ENCODE peak calls at places on chromosomes 12 and 14, in nine cellular contexts. V is breast epithelium, A is psoas muscle, K is left ventricle myocardium inferior, L is Caco-2, M is OCI-LY7, I is stomach, G is Peyer's patch, P is neural progenitor cell. J is an unnamed sample. For H3K36me3 and H3K4me1, the result is how much of the 10 kb centered on the place peaks cover.

GRCh38 chr12:93050026-93050747 is 121.1 kb upstream of the EEA1 start:
- DNase-seq in I (no peak), G (no peak), V (no peak), A (no peak), K (no peak), P (no peak), M (no peak), L (no peak), J (no peak)

GRCh38 chr14:104795781-104796681 is 483 bp upstream of the AKT1 start:
- DNase-seq in L (peak), V (no peak), P (no peak), A (peak), K (peak), M (peak), G (peak), I (peak), J (peak)

GRCh38 chr12:12716151-12716844 is 870 bp upstream of the CDKN1B start:
- DNase-seq in V (no peak), I (no peak), L (peak), G (no peak), A (no peak), M (no peak), P (no peak), K (no peak), J (no peak)

GRCh38 chr14:64465208-64465821 is at the start of gene AKAP5:
- DNase-seq in G (peak), L (peak), V (no peak), I (peak), A (peak), P (peak), M (peak), K (peak), J (peak)

GRCh38 chr12:94020335-94020734 is 128.0 kb upstream of the PLXNC1 start:
- DNase-seq in A (no peak), V (no peak), I (no peak), K (no peak), P (no peak), G (no peak), L (no peak), M (no peak), J (no peak)

GRCh38 chr12:96907681-96908163 is 665 bp downstream of the NEDD1 start:
- DNase-seq in P (peak), I (no peak), K (no peak), L (peak), V (no peak), G (peak), M (peak), A (no peak), J (no peak)

GRCh38 chr12:113478351-113479011 is 6.8 kb upstream of the LHX5 start:
- DNase-seq in K (no peak), L (no peak), I (no peak), V (no peak), P (peak), M (no peak), G (no peak), A (no peak), J (no peak)

GRCh38 chr14:90844321-90844720 is 28.1 kb upstream of the TTC7B start:
- DNase-seq in P (no peak), V (no peak), A (no peak), M (no peak), I (no peak), L (no peak), K (no peak), G (no peak), J (no peak)

GRCh38 chr14:97180304-97181200 is 383.4 kb downstream of the VRK1 start:
- DNase-seq in V (no peak), I (no peak), G (no peak), L (no peak), A (no peak), P (no peak), M (no peak), K (no peak), J (no peak)

GRCh38 chr14:61147898-61148549 is 133.1 kb downstream of the TMEM30B start:
- DNase-seq in G (no peak), M (no peak), L (no peak), P (peak), K (no peak), I (no peak), V (peak), A (peak), J (peak)

GRCh38 chr12:30926243-30927209 is at the start of gene TSPAN11:
- DNase-seq in I (no peak), A (peak), P (peak), M (no peak), G (no peak), V (no peak), K (peak), L (no peak), J (peak)

GRCh38 chr12:122486805-122487426 is 13.8 kb downstream of the ZCCHC8 start:
- DNase-seq in A (no peak), M (no peak), V (no peak), G (no peak), K (no peak), I (no peak), L (no peak), P (no peak), J (no peak)
- H3K36me3 ChIP-seq in A (half or more), M (half or more), V (under half), G (under half), K (half or more), I (half or more), L (under half), P (under half), J (half or more)

GRCh38 chr14:103543140-103543539 is 14.1 kb downstream of the TRMT61A start:
- DNase-seq in K (no peak), I (no peak), V (no peak), A (peak), L (no peak), P (no peak), G (no peak), M (no peak), J (no peak)

GRCh38 chr14:103540816-103541493 is 12.0 kb downstream of the TRMT61A start:
- DNase-seq in V (peak), K (no peak), G (no peak), M (no peak), I (no peak), P (no peak), A (peak), L (no peak), J (no peak)

GRCh38 chr14:103541494-103541943 is 12.5 kb downstream of the TRMT61A start:
- DNase-seq in K (no peak), M (no peak), I (no peak), L (no peak), P (no peak), V (no peak), G (no peak), A (peak), J (no peak)

GRCh38 chr14:103542545-103543088 is 13.6 kb downstream of the TRMT61A start:
- DNase-seq in G (no peak), M (no peak), P (peak), K (peak), I (peak), L (no peak), V (no peak), A (peak), J (peak)

DNA sequence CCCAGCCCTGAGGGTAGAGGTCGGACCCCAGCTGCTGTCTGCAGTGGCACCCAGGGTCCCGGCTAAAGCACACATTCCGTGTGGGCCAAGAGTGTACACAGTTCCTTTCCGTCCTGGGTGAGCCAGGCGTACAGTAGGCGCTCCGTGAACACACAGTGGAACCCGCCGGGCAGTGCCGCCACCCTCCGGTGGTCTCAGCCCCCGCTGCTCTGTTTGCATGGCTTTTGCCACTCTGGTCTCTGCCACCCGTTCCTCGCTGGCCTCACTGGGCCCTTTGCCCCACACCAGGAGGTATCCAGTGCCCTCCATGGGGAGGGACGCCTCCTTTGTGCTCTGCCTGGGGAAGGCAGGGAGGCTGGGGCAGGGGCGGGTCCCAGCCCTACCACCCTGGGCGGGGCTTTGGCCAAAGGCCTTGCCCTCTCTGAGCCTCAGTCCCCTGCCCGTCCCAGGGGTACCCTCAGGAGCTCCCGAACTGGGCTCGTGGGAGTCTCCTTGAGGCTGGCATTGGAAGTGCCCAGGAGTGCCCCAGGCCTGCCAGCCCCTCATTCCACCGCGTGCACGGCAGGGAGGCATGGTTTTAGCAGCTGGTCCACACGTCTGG is 13.0 kb downstream of the TRMT61A start:
- DNase-seq in P (peak), A (peak), G (no peak), L (no peak), V (no peak), I (no peak), M (no peak), K (no peak), J (no peak)
- TF ChIP-seq CTCF in P (peak), A (no peak), G (no peak), L (no peak), V (no peak), I (no peak), M (no peak), K (no peak), J (no peak)

GRCh38 chr14:24299255-24300191 is at the start of the genes DHRS1 and NOP9:
- DNase-seq in V (peak), G (peak), P (peak), I (peak), A (peak), L (peak), K (peak), M (peak), J (peak)
- H3K4me1 ChIP-seq in V (under half), G (under half), P (under half), I (under half), A (under half), L (under half), K (under half), M (under half), J (under half)

GRCh38 chr12:78746001-78746400 is 118.6 kb upstream of the SYT1 start:
- DNase-seq in K (no peak), V (no peak), M (no peak), A (no peak), P (no peak), G (no peak), L (no peak), I (no peak), J (no peak)
- H3K36me3 ChIP-seq in K (under half), V (under half), M (under half), A (under half), P (under half), G (under half), L (under half), I (under half), J (under half)

GRCh38 chr12:98808243-98808895 is 163.3 kb downstream of the APAF1 start:
- DNase-seq in V (no peak), I (no peak), P (no peak), M (no peak), A (no peak), K (no peak), L (peak), G (no peak), J (no peak)

GRCh38 chr12:98799822-98800221 is 154.7 kb downstream of the APAF1 start:
- DNase-seq in G (no peak), I (no peak), M (no peak), K (no peak), P (no peak), L (no peak), V (no peak), A (no peak), J (no peak)

GRCh38 chr12:98799411-98799810 is 154.3 kb downstream of the APAF1 start:
- DNase-seq in A (no peak), V (no peak), G (no peak), K (no peak), I (no peak), P (no peak), L (no peak), M (no peak), J (no peak)

GRCh38 chr12:98803468-98804209 is 158.5 kb downstream of the APAF1 start:
- DNase-seq in P (no peak), L (no peak), I (no peak), G (no peak), A (no peak), V (no peak), K (no peak), M (no peak), J (no peak)
- TF ChIP-seq CTCF in P (no peak), L (no peak), I (no peak), G (no peak), A (no peak), V (no peak), K (no peak), M (no peak), J (no peak)

GRCh38 chr12:2997989-2998670 is 38.9 kb downstream of the TEAD4 start:
- DNase-seq in I (no peak), P (no peak), G (peak), M (no peak), L (no peak), K (no peak), V (no peak), A (peak), J (no peak)

GRCh38 chr12:2986876-2987275 is 27.7 kb downstream of the TEAD4 start:
- DNase-seq in K (no peak), G (no peak), L (no peak), I (no peak), P (no peak), V (no peak), M (no peak), A (no peak), J (no peak)

GRCh38 chr12:2988494-2988893 is 29.3 kb downstream of the TEAD4 start:
- DNase-seq in V (no peak), K (no peak), P (no peak), I (no peak), L (no peak), M (no peak), A (no peak), G (no peak), J (no peak)

DNA sequence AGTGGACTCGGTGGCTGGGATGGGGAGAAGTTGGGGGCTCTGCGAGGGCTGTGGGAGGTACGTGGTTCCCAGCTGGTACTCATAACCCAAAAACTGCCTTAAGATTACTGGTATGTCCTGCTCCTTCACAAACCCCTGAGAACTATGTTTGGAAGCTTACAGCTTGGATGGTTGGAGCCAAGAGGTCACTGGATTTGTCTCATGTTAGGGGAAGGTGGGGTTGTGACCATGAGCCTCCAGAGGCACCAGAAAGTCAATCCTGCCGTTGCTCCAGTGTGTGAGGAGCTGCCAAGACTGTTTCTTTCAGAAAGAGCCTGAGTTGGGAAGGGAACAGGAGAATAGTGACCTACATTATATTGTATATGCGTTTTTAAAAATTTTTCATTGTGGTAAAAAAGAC is 33.5 kb downstream of the TEAD4 start:
- DNase-seq in G (no peak), V (no peak), K (no peak), P (no peak), I (no peak), L (no peak), A (no peak), M (no peak), J (no peak)
- H3K4me1 ChIP-seq in G (under half), V (under half), K (under half), P (under half), I (under half), L (under half), A (under half), M (under half), J (under half)

GRCh38 chr12:123523518-123523917 is 10.0 kb downstream of the RILPL1 start:
- DNase-seq in G (no peak), V (no peak), K (no peak), M (no peak), P (no peak), L (no peak), I (no peak), A (no peak), J (no peak)

GRCh38 chr12:123524378-123524777 is 9.1 kb downstream of the RILPL1 start:
- DNase-seq in G (no peak), M (no peak), P (no peak), K (no peak), I (no peak), A (no peak), L (no peak), V (no peak), J (no peak)

GRCh38 chr12:123522164-123522563 is 11.4 kb downstream of the RILPL1 start:
- DNase-seq in A (no peak), I (no peak), G (no peak), V (no peak), L (no peak), P (no peak), M (no peak), K (peak), J (peak)

GRCh38 chr12:123519151-123520001 is 14.1 kb downstream of the RILPL1 start:
- DNase-seq in M (no peak), G (no peak), A (peak), L (peak), K (peak), I (no peak), V (peak), P (no peak), J (peak)

DNA sequence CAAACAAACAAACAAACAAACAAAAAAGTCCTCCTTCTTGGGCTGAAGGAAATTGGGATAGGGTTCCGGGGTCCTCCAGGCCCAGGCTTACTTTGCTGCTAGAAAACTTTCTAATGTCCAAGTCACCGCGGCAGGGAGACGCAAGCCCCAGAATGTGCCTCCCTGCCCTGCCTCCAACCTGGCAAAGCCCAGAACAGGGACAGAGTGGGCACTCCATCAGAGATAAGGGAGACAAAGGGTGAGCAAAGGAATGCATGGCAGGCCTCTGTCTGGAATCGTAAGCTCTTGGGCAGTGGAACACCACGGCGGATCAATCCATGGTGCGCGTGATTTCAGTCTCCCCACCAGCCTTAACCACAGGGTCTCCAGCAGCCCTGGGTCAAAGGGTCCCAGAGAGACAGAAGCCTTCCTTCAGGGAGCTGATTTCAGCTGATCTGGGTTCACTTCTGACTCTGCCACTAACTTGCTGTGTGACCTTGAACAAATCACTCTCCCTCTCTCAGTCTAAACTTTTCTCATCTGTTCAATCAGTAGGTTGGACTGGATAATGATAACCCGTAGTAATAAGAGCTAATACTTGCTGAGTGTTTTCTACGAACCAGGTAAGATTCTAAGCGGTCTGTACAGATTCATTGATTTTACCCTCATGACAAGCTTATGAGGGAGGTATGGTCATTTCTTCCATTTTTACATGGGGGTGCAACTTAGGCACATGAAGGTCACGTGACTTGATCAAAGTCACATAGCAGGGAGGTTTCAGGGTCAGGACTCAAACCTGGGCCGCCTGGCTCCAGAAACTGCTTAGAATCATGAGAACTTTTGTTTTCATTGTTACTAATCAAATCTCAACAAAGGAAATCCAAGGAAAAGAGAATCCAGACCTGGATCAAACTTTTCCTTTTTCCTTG is 12.7 kb downstream of the RILPL1 start:
- DNase-seq in G (no peak), V (no peak), L (no peak), K (peak), A (no peak), I (no peak), P (no peak), M (no peak), J (peak)
- H3K36me3 ChIP-seq in G (under half), V (under half), L (under half), K (half or more), A (half or more), I (half or more), P (under half), M (under half), J (under half)

DNA sequence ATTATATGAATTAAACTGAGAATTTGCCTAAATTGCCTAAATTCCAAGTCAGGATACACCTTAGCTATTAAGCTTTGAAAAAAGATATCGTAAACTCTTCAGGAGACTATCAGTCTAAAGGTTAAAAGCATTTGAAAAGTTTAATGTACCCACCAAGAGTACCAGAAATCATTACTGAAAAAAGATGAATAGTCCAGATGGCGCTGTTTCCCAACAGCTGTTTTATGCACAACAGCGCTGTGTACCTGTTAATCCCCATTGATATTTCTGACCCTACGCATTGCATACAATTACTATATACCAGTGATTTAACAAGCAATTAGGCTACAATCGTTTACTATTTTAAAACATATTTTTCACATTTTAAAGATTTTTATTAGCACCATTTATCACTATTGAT is 185.0 kb downstream of the PLCZ1 start:
- DNase-seq in P (peak), M (no peak), V (no peak), K (no peak), G (no peak), I (no peak), L (no peak), A (no peak), J (no peak)
- TF ChIP-seq CTCF in P (peak), M (peak), V (no peak), K (peak), G (no peak), I (no peak), L (peak), A (no peak), J (no peak)

DNA sequence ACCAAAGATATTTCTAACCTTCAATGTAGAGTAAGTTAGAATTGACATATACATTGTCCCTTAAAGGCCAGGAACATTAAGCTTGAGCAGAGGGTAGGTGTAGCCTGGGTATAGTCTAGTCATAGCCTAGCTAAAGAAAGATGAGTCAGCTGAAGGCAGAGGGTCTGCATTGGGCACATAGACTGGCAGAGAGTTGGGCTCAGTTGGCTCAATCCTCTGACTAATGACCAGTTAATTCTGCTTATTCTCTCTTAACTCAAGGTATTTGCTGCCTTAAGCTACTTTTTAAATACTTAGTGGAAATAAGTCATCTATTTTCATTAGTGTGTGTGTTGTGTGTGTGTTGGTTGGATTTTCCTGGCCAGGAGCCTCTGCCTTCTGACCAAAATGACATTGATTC is 467.1 kb downstream of the RAD51B start:
- DNase-seq in A (no peak), P (no peak), M (no peak), K (no peak), I (no peak), G (no peak), L (no peak), V (no peak), J (no peak)
- H3K4me1 ChIP-seq in A (under half), P (under half), M (half or more), K (under half), I (under half), G (under half), L (under half), V (under half), J (under half)